ENCODE peak calls at places on chromosomes 12 and 14, in eight cellular contexts. X, Y, G, S, T, F, O and N are unnamed samples.

GRCh38 chr14:58617619-58618018 is 20.1 kb upstream of the DACT1 start:
- DNase-seq in X (no peak), Y (no peak), G (no peak), S (no peak), T (no peak), F (no peak), O (no peak), N (no peak)

GRCh38 chr14:58193542-58193941 is 6.4 kb upstream of the ACTR10 start:
- DNase-seq in X (no peak), Y (no peak), G (no peak), S (no peak), T (no peak), F (no peak), O (no peak), N (no peak)

GRCh38 chr12:10191865-10192264 is 13.0 kb downstream of the TMEM52B start:
- DNase-seq in X (no peak), Y (peak), G (no peak), S (no peak), T (peak), F (no peak), O (no peak), N (no peak)

GRCh38 chr12:25718081-25718731 is 165.1 kb upstream of the LMNTD1 start:
- DNase-seq in X (no peak), Y (peak), G (no peak), S (no peak), T (no peak), F (no peak), O (no peak), N (no peak)

GRCh38 chr14:75333523-75334190 is 55.0 kb downstream of the FOS start:
- DNase-seq in X (no peak), Y (no peak), G (no peak), S (no peak), T (no peak), F (no peak), O (no peak), N (peak)

GRCh38 chr14:32250681-32251080 is 47.6 kb upstream of the RNU6-8 start:
- DNase-seq in X (no peak), Y (no peak), G (no peak), S (no peak), T (no peak), F (no peak), O (no peak), N (no peak)

GRCh38 chr14:26216797-26217196 is 381.0 kb downstream of the NOVA1 start:
- DNase-seq in X (no peak), Y (no peak), G (no peak), S (no peak), T (no peak), F (no peak), O (no peak), N (no peak)

GRCh38 chr12:120759591-120760348 is 34.1 kb downstream of the ACADS start:
- DNase-seq in X (no peak), Y (no peak), G (no peak), S (no peak), T (no peak), F (no peak), O (no peak), N (no peak)

GRCh38 chr12:109775172-109775881 is 57.9 kb downstream of the TRPV4 start:
- DNase-seq in X (peak), Y (peak), G (peak), S (peak), T (peak), F (peak), O (peak), N (peak)

GRCh38 chr12:132182711-132183365 is 38.6 kb downstream of the NOC4L start:
- DNase-seq in X (no peak), Y (no peak), G (no peak), S (no peak), T (no peak), F (no peak), O (no peak), N (no peak)

GRCh38 chr12:11869901-11870300 is 200.8 kb upstream of the BCL2L14 start:
- DNase-seq in X (no peak), Y (no peak), G (no peak), S (no peak), T (no peak), F (no peak), O (no peak), N (no peak)

GRCh38 chr12:27014859-27015729 is 910 bp upstream of the TM7SF3 start:
- DNase-seq in X (no peak), Y (no peak), G (no peak), S (no peak), T (no peak), F (no peak), O (no peak), N (peak)

GRCh38 chr14:100731846-100732765 is 5.4 kb downstream of the DLK1 start:
- DNase-seq in X (no peak), Y (no peak), G (no peak), S (no peak), T (no peak), F (no peak), O (no peak), N (no peak)

GRCh38 chr12:26018926-26019325 is 60.4 kb downstream of the RASSF8 start:
- DNase-seq in X (no peak), Y (no peak), G (no peak), S (no peak), T (no peak), F (no peak), O (no peak), N (no peak)

GRCh38 chr14:80055912-80056801 is 155.1 kb downstream of the DIO2 start:
- DNase-seq in X (no peak), Y (peak), G (peak), S (peak), T (peak), F (peak), O (peak), N (peak)

GRCh38 chr14:50530794-50531193 is 1.6 kb downstream of the MAP4K5 start:
- DNase-seq in X (no peak), Y (no peak), G (no peak), S (no peak), T (peak), F (no peak), O (no peak), N (no peak)

GRCh38 chr12:62537544-62537943 is 70.9 kb downstream of the MON2 start:
- DNase-seq in X (no peak), Y (peak), G (peak), S (no peak), T (peak), F (no peak), O (no peak), N (peak)

GRCh38 chr12:47754126-47754525 is 4.6 kb downstream of the RAPGEF3 start:
- DNase-seq in X (no peak), Y (no peak), G (no peak), S (no peak), T (peak), F (no peak), O (no peak), N (no peak)

GRCh38 chr12:24895612-24896011 is 53.3 kb downstream of the BCAT1 start:
- DNase-seq in X (no peak), Y (no peak), G (no peak), S (no peak), T (peak), F (no peak), O (no peak), N (no peak)

GRCh38 chr14:90726656-90727055 is 89.6 kb downstream of the TTC7B start:
- DNase-seq in X (no peak), Y (peak), G (no peak), S (no peak), T (peak), F (no peak), O (peak), N (peak)

GRCh38 chr12:108975024-108975593 is 45.8 kb downstream of the SVOP start:
- DNase-seq in X (no peak), Y (no peak), G (no peak), S (no peak), T (peak), F (no peak), O (no peak), N (no peak)